ENCODE peak calls at places on chromosomes 3 and 15, in five cellular contexts. A, Q, K, O and P are unnamed samples.

GRCh38 chr3:160134964-160135363 is 90.3 kb upstream of the C3orf80 start:
- DNase-seq in A (no peak), Q (no peak), K (no peak), O (no peak), P (no peak)

GRCh38 chr15:58628206-58629057 is 121.1 kb downstream of the ADAM10 start:
- DNase-seq in A (no peak), Q (no peak), K (no peak), O (peak), P (no peak)

GRCh38 chr3:146781606-146782005 is 176.5 kb upstream of the PLSCR5 start:
- DNase-seq in A (no peak), Q (no peak), K (no peak), O (no peak), P (no peak)

GRCh38 chr3:177421176-177421782 is 224.0 kb upstream of the TBL1XR1 start:
- DNase-seq in A (no peak), Q (no peak), K (no peak), O (no peak), P (no peak)

GRCh38 chr3:99990179-99990578 is 124.1 kb downstream of the FILIP1L start:
- DNase-seq in A (no peak), Q (no peak), K (no peak), O (no peak), P (no peak)

GRCh38 chr15:69289312-69290146 is 9.2 kb upstream of the PAQR5 start:
- DNase-seq in A (no peak), Q (no peak), K (no peak), O (no peak), P (no peak)

GRCh38 chr3:138937690-138938055 is 9.3 kb downstream of the FOXL2 start:
- DNase-seq in A (no peak), Q (no peak), K (peak), O (no peak), P (peak)

GRCh38 chr15:101200181-101200580 is 51.7 kb downstream of the CHSY1 start:
- DNase-seq in A (no peak), Q (no peak), K (no peak), O (no peak), P (no peak)

GRCh38 chr15:68679161-68679560 is 100.4 kb downstream of the CORO2B start:
- DNase-seq in A (no peak), Q (no peak), K (no peak), O (no peak), P (no peak)

GRCh38 chr15:100252359-100252758 is 89.4 kb downstream of the ADAMTS17 start:
- DNase-seq in A (no peak), Q (no peak), K (no peak), O (no peak), P (peak)

GRCh38 chr3:196518999-196519737 is 4.0 kb upstream of the SMCO1 start:
- DNase-seq in A (no peak), Q (peak), K (peak), O (peak), P (peak)

GRCh38 chr15:59485036-59485435 is 47.0 kb downstream of the FAM81A start:
- DNase-seq in A (no peak), Q (no peak), K (no peak), O (no peak), P (no peak)

GRCh38 chr3:58093573-58094195 is 85.5 kb downstream of the FLNB start:
- DNase-seq in A (peak), Q (no peak), K (no peak), O (no peak), P (no peak)

GRCh38 chr3:141243295-141243707 is 11.7 kb downstream of the PXYLP1 start:
- DNase-seq in A (no peak), Q (peak), K (no peak), O (no peak), P (peak)

GRCh38 chr3:27554706-27555105 is 70.5 kb upstream of the SLC4A7 start:
- DNase-seq in A (no peak), Q (no peak), K (no peak), O (no peak), P (no peak)

GRCh38 chr15:60179786-60180391 is 175.8 kb downstream of the FOXB1 start:
- DNase-seq in A (peak), Q (no peak), K (no peak), O (peak), P (peak)